ENCODE peak calls at places on chromosomes 11 and 22, in five cellular contexts. O, F, H, Z and R are unnamed samples.

GRCh38 chr11:13647391-13647790 is 21.1 kb upstream of the FAR1 start:
- DNase-seq in Z (no peak), F (no peak), H (no peak), O (no peak), R (no peak)

GRCh38 chr11:131658414-131658813 is 288.0 kb downstream of the NTM start:
- DNase-seq in H (no peak), O (no peak), Z (no peak), F (no peak), R (no peak)

GRCh38 chr11:125374398-125374797 is 121.7 kb downstream of the FEZ1 start:
- DNase-seq in H (no peak), F (no peak), O (no peak), Z (no peak), R (no peak)

GRCh38 chr11:114253771-114254170 is 42.4 kb upstream of the NNMT start:
- DNase-seq in F (no peak), O (no peak), H (no peak), Z (no peak), R (no peak)

GRCh38 chr11:46692450-46692849 is 8.0 kb downstream of the ARHGAP1 start:
- DNase-seq in H (no peak), Z (no peak), O (no peak), F (no peak), R (no peak)

GRCh38 chr11:10900686-10901415 is 43.0 kb upstream of the ZBED5 start:
- DNase-seq in O (peak; percentile 32), H (no peak), F (no peak), Z (peak; percentile 86), R (no peak)

GRCh38 chr11:95968585-95968984 is 44.7 kb upstream of the MTMR2 start:
- DNase-seq in O (peak; percentile 14), Z (no peak), H (no peak), F (no peak), R (no peak)

GRCh38 chr11:305834-306211 is 1.8 kb upstream of the IFITM2 start:
- DNase-seq in H (no peak), Z (no peak), F (no peak), O (no peak), R (no peak)

GRCh38 chr11:112693781-112694180 is 267.4 kb upstream of the NCAM1 start:
- DNase-seq in Z (peak; percentile 37), H (no peak), O (no peak), F (no peak), R (no peak)

GRCh38 chr11:8699903-8700302 is 17.3 kb downstream of the RPL27A start:
- DNase-seq in O (no peak), H (no peak), F (no peak), Z (peak; percentile 56), R (no peak)

GRCh38 chr22:27990879-27991278 is 71.8 kb upstream of the PITPNB start:
- DNase-seq in Z (no peak), O (no peak), F (peak; percentile 35), H (no peak), R (no peak)

GRCh38 chr11:16936643-16937042 is 77.6 kb downstream of the PLEKHA7 start:
- DNase-seq in Z (no peak), F (peak; percentile 44), H (no peak), O (no peak), R (no peak)

GRCh38 chr22:20403779-20404140 is 9.8 kb downstream of the ZNF74 start:
- DNase-seq in Z (no peak), O (no peak), H (no peak), F (no peak), R (no peak)

GRCh38 chr11:40062616-40063015 is 1396.8 kb downstream of the LRRC4C start:
- DNase-seq in F (no peak), Z (no peak), O (no peak), H (no peak), R (no peak)

GRCh38 chr11:67664213-67664585 is 10.2 kb downstream of the ALDH3B2 start:
- DNase-seq in O (no peak), F (no peak), Z (no peak), H (no peak), R (no peak)

GRCh38 chr11:130480166-130480565 is 31.7 kb downstream of the ADAMTS15 start:
- DNase-seq in H (no peak), Z (no peak), O (no peak), F (no peak), R (no peak)

GRCh38 chr11:2531277-2531986 is 86.6 kb downstream of the KCNQ1 start:
- DNase-seq in F (peak; percentile 84), Z (peak; percentile 12), H (no peak), O (peak; percentile 58), R (no peak)

GRCh38 chr22:27842994-27843431 is 41.5 kb upstream of the MN1 start:
- DNase-seq in H (no peak), O (no peak), F (no peak), Z (no peak), R (no peak)

GRCh38 chr11:42552786-42553185 is 759.0 kb upstream of the API5 start:
- DNase-seq in Z (peak; percentile 56), H (no peak), F (no peak), O (no peak), R (no peak)

GRCh38 chr11:125155100-125155444 is 9.5 kb upstream of the PKNOX2 start:
- DNase-seq in Z (no peak), F (no peak), H (no peak), O (no peak), R (no peak)

GRCh38 chr11:69002743-69003231 is 10.3 kb downstream of the MRGPRF start:
- DNase-seq in F (no peak), H (no peak), O (no peak), Z (no peak), R (no peak)

GRCh38 chr11:1323779-1324178 is 14.3 kb upstream of the TOLLIP start:
- DNase-seq in O (no peak), F (no peak), H (no peak), Z (no peak), R (no peak)

GRCh38 chr11:10587995-10588394 is 19.5 kb upstream of the LYVE1 start:
- DNase-seq in O (no peak), F (no peak), H (no peak), Z (no peak), R (no peak)

GRCh38 chr22:22912135-22912408 is 24.5 kb downstream of the IGLL5 start:
- DNase-seq in Z (no peak), F (no peak), O (no peak), H (no peak), R (no peak)

GRCh38 chr22:22914726-22915669 is 27.4 kb downstream of the IGLL5 start:
- DNase-seq in Z (no peak), F (no peak), H (no peak), O (no peak), R (no peak)

GRCh38 chr22:22915670-22916035 is 28.0 kb downstream of the IGLL5 start:
- DNase-seq in Z (no peak), F (no peak), O (no peak), H (no peak), R (no peak)

GRCh38 chr22:22912722-22913253 is 25.2 kb downstream of the IGLL5 start:
- DNase-seq in Z (no peak), F (no peak), O (no peak), H (no peak), R (no peak)

GRCh38 chr22:22913989-22914388 is 26.4 kb downstream of the IGLL5 start:
- DNase-seq in Z (no peak), O (no peak), H (no peak), F (no peak), R (no peak)
- H3K27ac ChIP-seq in Z (no peak overlapping the region), O (no peak overlapping the region), H (no peak overlapping the region), F (no peak overlapping the region), R (no peak overlapping the region)

GRCh38 chr11:76610871-76611475 is 59.6 kb downstream of the LRRC32 start:
- DNase-seq in O (no peak), F (no peak), Z (no peak), H (no peak), R (no peak)
- TF ChIP-seq CTCF in O (no peak), F (no peak), Z (no peak), H (no peak), R (no peak)

GRCh38 chr11:134100171-134100570 is 31.3 kb downstream of the JAM3 start:
- DNase-seq in F (no peak), O (no peak), Z (no peak), H (no peak), R (no peak)
- H3K27ac ChIP-seq in F (no peak overlapping the region), O (no peak overlapping the region), Z (no peak overlapping the region), H (no peak overlapping the region), R (no peak overlapping the region)

DNA sequence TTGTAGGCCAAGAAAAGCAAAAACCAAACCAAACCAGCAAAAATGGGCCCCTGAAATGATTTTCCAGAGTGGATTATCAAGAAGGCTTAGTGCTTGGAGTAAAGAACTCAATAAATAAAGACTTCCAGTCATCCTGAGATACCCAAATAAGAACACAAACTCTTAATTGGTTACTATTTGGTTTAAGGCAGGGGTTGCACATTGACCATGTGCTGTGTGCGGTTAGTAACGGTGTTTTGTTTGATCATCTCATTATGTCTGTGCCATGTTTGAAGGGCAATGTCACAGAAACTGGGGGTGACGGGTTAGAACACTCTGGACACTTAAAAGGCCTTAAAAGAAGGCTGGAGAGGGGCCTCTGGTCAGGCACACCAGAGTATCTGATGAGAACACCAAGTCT is 9.7 kb upstream of the MICAL3 start:
- DNase-seq in F (no peak), O (no peak), Z (no peak), H (no peak), R (no peak)
- TF ChIP-seq CTCF in F (no peak), O (no peak), Z (no peak), H (no peak), R (no peak)

DNA sequence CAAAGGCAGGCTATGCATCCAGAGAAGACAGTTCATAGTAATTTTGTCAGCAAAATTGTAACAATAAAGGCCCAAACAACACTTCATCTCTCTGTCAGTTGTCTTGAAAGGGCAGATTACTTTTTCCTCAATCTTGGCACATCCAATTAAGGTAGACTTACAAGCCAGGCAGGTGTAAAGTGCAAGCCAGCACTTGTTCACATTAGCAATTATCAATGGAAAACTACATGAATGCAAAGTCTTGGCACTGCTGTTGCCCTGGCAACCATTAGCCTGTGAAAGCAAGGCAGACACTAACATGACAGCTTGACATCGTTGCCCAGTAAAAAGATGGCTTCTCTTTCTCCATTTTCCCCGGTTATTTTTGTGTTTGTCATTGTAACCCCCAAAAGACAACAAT is 677.2 kb upstream of the TENM4 start:
- DNase-seq in O (no peak), Z (peak; percentile 46), H (no peak), F (peak; percentile 27), R (no peak)
- H3K27ac ChIP-seq in O (no peak overlapping the region), Z (no peak overlapping the region), H (no peak overlapping the region), F (no peak overlapping the region), R (no peak overlapping the region)

DNA sequence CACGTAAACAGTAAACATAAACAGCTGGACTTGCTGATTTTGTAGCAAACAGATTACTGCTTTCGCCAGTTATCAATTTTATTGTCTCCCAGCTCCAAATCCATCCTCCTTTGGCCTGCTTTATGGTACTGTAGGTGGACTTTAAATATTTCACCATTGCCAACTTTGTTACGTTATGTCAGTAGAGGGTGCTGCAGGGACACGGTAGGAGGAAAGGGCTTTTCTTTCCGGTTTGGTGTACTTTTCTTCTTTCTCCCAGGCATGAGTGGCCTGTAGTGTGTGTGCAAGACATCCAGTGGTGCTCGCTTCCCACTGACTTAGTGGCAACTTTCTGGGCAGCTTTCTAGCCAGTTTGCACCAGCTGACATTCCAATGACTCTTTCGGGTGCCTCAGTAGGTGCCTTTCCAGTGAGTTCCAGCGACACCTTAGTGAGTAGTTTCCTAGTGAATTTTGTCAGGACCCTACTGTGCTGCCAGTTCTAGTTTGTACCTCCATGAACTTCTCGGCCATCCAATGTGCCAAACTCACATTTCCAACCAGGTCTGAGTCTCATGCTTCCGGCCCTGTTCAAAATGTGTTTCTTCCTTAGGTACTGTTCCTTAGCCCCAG is 267.6 kb upstream of the TENM4 start:
- DNase-seq in Z (peak; percentile 57), H (no peak), F (no peak), O (peak; percentile 58), R (peak; percentile 37)
- TF ChIP-seq CTCF in Z (peak; percentile 85), H (peak; percentile 25), F (no peak), O (peak; percentile 25), R (peak; percentile 84)

GRCh38 chr22:29272624-29273023 is 4.6 kb downstream of the EWSR1 start:
- DNase-seq in Z (no peak), O (no peak), H (no peak), F (no peak), R (no peak)
- H3K27ac ChIP-seq in Z (no peak overlapping the region), O (no peak overlapping the region), H (no peak overlapping the region), F (no peak overlapping the region), R (no peak overlapping the region)